ENCODE peak calls at places on chromosomes 2 and 18, in four cellular contexts. D, L, C and F are unnamed samples.

GRCh38 chr2:160349306-160349705 is 144.3 kb downstream of the RBMS1 start:
- DNase-seq in L (no peak), D (no peak), C (peak; percentile 50), F (no peak)

GRCh38 chr18:74652392-74652988 is 54.8 kb downstream of the ZNF407 start:
- DNase-seq in L (no peak), C (peak; percentile 66), D (no peak), F (no peak)

GRCh38 chr2:77590298-77590917 is 68.2 kb upstream of the LRRTM4 start:
- DNase-seq in C (no peak), L (no peak), D (no peak), F (no peak)

GRCh38 chr2:222494104-222494739 is 69.9 kb downstream of the SGPP2 start:
- DNase-seq in L (peak; percentile 17), C (no peak), D (no peak), F (no peak)

GRCh38 chr2:168604252-168604651 is 148.2 kb downstream of the CERS6 start:
- DNase-seq in L (no peak), D (no peak), C (no peak), F (peak; percentile 7)

GRCh38 chr2:239055756-239056493 is 208.0 kb downstream of the TWIST2 start:
- DNase-seq in L (no peak), D (no peak), C (no peak), F (no peak)

GRCh38 chr2:173752152-173752551 is 213.0 kb downstream of the SP3 start:
- DNase-seq in D (no peak), C (no peak), L (no peak), F (no peak)

GRCh38 chr2:24970483-24971299 is 1.1 kb downstream of the DNAJC27 start:
- DNase-seq in C (peak; percentile 30), L (peak; percentile 43), D (no peak), F (peak; percentile 40)

GRCh38 chr2:55490554-55490953 is 29.0 kb upstream of the CFAP36 start:
- DNase-seq in L (peak; percentile 44), D (peak; percentile 9), C (peak; percentile 82), F (peak; percentile 66)

GRCh38 chr2:2763998-2764355 is 432.9 kb upstream of the MYT1L start:
- DNase-seq in C (no peak), L (no peak), D (peak; percentile 31), F (no peak)

GRCh38 chr2:46387886-46388515 is 90.8 kb downstream of the EPAS1 start:
- DNase-seq in L (no peak), D (no peak), C (no peak), F (no peak)

GRCh38 chr2:34012728-34013302 is 413.7 kb upstream of the FAM98A start:
- DNase-seq in D (no peak), C (peak; percentile 23), L (no peak), F (no peak)

GRCh38 chr2:61371027-61371426 is 99.9 kb downstream of the USP34 start:
- DNase-seq in C (peak; percentile 30), D (no peak), L (no peak), F (no peak)

GRCh38 chr2:86807462-86808275 is 17.0 kb upstream of the CD8A start:
- DNase-seq in L (peak; percentile 25), D (no peak), C (no peak), F (peak; percentile 20)

GRCh38 chr18:48997985-48998831 is 47.4 kb upstream of the SMAD7 start:
- DNase-seq in D (no peak), L (peak; percentile 31), C (peak; percentile 97), F (no peak)
- H3K27ac ChIP-seq in D (peak overlapping the region; percentile 57), L (no peak overlapping the region), C (peak overlapping the region; percentile 48), F (no peak overlapping the region)

GRCh38 chr18:31497711-31498449 is at the start of gene DSG2:
- DNase-seq in C (no peak), L (peak; percentile 72), D (no peak), F (no peak)
- TF ChIP-seq POLR2A in C (no peak), L (peak; percentile 41), D (no peak), F (no peak)

GRCh38 chr2:99938250-99938649 is 204.1 kb downstream of the AFF3 start:
- DNase-seq in L (no peak), C (no peak), D (no peak), F (no peak)
- H3K27ac ChIP-seq in L (no peak overlapping the region), C (no peak overlapping the region), D (no peak overlapping the region), F (no peak overlapping the region)

DNA sequence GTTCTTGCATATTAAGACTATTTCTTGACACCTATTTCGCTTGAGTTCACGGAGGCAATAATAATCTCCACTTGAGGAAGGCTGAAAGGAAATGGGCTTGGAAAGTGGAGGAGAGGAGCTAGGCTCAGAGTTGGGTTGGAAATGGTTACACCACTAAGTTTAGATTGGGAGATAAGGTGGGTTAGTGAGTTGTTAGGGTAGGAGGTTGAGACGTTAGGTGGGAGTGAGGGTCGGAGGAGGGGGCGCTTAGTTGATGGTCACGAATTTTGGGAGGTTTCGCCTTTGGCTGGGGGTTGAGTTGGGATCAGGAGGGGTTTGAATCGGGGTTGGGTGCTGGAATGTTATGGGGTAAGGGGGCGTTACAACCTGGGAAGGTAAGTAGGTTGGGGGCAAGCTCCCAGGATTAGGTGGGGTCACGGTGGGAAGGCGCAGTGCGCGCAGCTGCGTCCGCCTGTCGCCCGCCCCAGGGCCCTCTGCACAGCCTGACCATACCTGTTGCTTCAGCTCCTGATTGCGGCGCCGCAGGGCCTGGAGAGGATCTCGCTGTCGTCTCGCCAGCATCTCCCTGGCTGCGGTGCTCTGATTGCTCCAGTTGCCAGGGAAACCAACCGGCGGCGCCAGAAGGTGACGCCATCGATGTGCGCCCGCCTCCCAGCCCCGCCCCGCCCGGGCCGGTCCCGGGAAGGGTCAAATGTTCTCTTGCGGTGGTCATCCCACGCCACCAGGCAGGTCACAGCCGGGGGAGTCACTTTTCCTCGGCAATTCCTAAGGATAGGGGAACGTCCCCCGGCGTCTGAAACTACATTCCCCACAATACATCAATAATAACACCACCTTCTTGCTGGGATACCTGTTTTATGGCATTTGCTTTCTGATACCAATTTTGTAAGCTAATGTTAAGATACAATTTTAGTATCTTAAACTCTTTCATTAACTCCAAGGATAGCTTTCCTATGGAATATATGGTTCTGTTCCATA is at the start of gene NPHP1:
- DNase-seq in D (peak; percentile 77), L (peak; percentile 89), C (peak; percentile 75), F (peak; percentile 73)
- TF ChIP-seq POLR2A in D (peak; percentile 84), L (peak; percentile 42), C (peak; percentile 49), F (no peak)

DNA sequence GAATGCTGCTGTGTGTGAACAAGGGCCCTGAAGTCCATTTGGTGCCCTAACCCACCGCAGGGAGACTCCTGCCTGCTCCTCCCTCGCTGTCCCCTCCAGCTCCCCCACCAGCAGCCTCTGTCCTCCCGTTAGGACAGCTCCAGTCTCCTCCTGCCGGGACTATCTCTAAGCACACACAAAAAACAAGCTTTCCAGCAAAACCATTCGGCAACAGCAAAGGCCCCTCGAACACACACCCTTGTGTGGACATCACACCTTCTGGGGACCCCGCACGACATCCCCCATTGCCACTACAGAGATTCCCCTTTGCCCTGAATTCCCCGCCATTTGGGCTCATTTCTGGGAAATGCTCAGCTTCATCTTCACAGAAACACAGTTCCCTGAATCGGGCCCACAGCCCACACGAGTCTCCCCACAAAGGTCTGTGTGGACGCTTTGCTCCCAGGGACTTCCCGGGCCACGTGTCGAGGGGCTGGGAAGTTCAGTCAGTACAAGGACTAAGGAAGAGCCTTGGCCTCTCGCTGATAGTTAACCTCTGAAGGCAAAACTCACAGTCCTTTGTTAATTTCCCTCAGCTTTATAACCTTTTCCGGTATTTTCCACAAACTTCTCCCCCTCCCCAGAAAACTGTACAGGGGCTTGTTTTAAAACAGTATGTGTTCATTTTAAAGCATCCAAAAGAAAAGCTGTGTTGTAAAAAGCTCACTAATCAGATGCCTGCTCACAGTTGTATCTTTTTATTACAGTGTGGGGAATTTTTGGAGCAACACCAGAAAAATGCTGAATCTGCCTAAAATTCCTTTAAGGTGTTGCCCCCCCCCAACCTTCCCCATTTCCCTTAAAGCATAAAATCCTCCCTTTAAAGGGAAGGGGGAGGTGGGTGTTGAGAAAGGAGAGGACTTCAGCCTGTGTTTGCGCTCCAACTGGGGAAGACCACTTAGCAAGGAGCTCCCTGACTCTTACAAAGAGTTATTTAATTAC is 25.9 kb downstream of the SMAD7 start:
- DNase-seq in D (no peak), C (no peak), L (no peak), F (no peak)
- H3K27ac ChIP-seq in D (peak overlapping the region; percentile 27), C (peak overlapping the region; percentile 43), L (peak overlapping the region; percentile 18), F (no peak overlapping the region)

GRCh38 chr2:10788855-10789254 is 23.7 kb downstream of the PDIA6 start:
- DNase-seq in C (no peak), D (no peak), L (no peak), F (no peak)
- TF ChIP-seq POLR2A in C (no peak), D (no peak), L (no peak), F (no peak)

DNA sequence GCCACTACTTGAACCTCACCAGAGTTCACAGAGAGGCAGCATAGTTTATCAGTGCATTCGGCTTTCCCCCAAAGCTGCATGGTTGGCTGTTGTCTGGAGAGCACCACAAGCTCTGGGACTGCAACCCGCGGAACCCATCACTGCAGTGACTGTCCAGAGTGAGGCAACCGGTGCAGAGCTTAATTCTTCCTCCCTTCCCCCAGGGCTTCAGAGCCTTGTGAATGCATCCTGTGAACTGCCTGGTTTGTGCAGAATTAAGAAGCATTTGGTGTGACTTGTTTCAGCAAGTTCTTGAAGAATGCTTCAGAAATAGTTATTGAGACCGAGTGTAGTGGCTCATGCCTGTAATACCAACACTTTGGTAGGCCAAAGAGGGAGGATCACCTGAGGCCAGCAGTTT is 99.2 kb upstream of the FOSL2 start:
- DNase-seq in C (no peak), D (no peak), L (no peak), F (no peak)
- H3K27ac ChIP-seq in C (no peak overlapping the region), D (no peak overlapping the region), L (no peak overlapping the region), F (no peak overlapping the region)

DNA sequence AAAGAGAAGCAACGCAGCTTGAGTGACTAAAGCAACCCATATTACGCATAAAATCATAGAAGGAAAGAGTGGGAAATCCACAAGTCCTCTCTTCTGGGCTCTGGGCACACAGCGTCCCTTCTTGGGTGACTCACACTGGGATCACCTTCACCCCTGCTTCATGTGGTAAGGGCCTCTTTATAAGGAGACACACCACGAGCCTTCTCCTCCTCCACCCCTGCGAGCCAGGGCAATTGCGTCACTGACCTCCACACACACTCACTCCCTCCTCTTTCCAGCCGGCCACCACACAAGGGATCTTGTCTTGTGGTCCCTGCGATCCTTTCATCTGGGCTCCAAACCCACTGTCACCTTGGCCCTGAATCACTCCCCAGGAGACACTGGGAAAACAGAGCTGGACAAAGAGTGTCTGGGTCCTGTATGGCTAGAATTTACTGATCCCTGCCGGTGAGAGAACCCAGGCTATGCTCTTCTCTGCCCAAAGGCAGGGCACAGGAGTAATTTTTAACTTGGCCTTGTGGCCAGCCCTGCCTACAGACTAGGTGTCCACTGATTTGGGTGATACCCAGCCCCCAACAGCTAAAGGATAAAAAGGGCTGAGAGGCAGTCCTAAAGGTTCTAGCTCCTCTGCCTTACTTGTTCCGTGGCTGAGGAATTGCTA is 35.3 kb downstream of the NHEJ1 start:
- DNase-seq in D (peak; percentile 14), L (peak; percentile 51), C (peak; percentile 88), F (no peak)
- TF ChIP-seq POLR2A in D (no peak), L (no peak), C (no peak), F (no peak)